ENCODE peak calls at places on chromosome 16, in ten cellular contexts. One of them, this sample, is unnamed. For H3K4me1, the result is how much of the 10 kb centered on the place peaks cover.

GRCh38 chr16:67881557-67882220 is 3.0 kb upstream of the NRN1L start:
- DNase-seq in psoas muscle: peak
- DNase-seq in PC-3: no peak
- DNase-seq in CD4-positive, alpha-beta memory T cell: no peak
- DNase-seq in upper lobe of right lung: no peak
- DNase-seq in endothelial cell of umbilical vein: no peak
- DNase-seq in GM23248: no peak
- DNase-seq in CD8-positive, alpha-beta T cell: no peak
- DNase-seq in foreskin keratinocyte: no peak
- DNase-seq in HCT116: no peak
- DNase-seq in this sample: no peak

GRCh38 chr16:11989238-11990160 is 13.0 kb downstream of the SNX29 start:
- DNase-seq in HCT116: no peak
- DNase-seq in psoas muscle: no peak
- DNase-seq in upper lobe of right lung: no peak
- DNase-seq in GM23248: no peak
- DNase-seq in endothelial cell of umbilical vein: no peak
- DNase-seq in CD4-positive, alpha-beta memory T cell: no peak
- DNase-seq in CD8-positive, alpha-beta T cell: no peak
- DNase-seq in foreskin keratinocyte: no peak
- DNase-seq in PC-3: no peak
- DNase-seq in this sample: no peak

GRCh38 chr16:83762141-83763024 is 45.4 kb upstream of the HSBP1 start:
- DNase-seq in psoas muscle: no peak
- DNase-seq in endothelial cell of umbilical vein: no peak
- DNase-seq in HCT116: no peak
- DNase-seq in CD4-positive, alpha-beta memory T cell: no peak
- DNase-seq in PC-3: no peak
- DNase-seq in CD8-positive, alpha-beta T cell: no peak
- DNase-seq in foreskin keratinocyte: no peak
- DNase-seq in upper lobe of right lung: no peak
- DNase-seq in GM23248: no peak
- DNase-seq in this sample: no peak

GRCh38 chr16:28317040-28317880 is 24.9 kb downstream of the SBK1 start:
- DNase-seq in GM23248: peak
- DNase-seq in HCT116: peak
- DNase-seq in psoas muscle: peak
- DNase-seq in upper lobe of right lung: peak
- DNase-seq in CD4-positive, alpha-beta memory T cell: peak
- DNase-seq in PC-3: peak
- DNase-seq in foreskin keratinocyte: no peak
- DNase-seq in CD8-positive, alpha-beta T cell: peak
- DNase-seq in endothelial cell of umbilical vein: peak
- DNase-seq in this sample: peak

GRCh38 chr16:22240023-22240697 is 34.1 kb downstream of the EEF2K start:
- DNase-seq in CD4-positive, alpha-beta memory T cell: no peak
- DNase-seq in HCT116: no peak
- DNase-seq in PC-3: no peak
- DNase-seq in CD8-positive, alpha-beta T cell: no peak
- DNase-seq in foreskin keratinocyte: no peak
- DNase-seq in GM23248: peak
- DNase-seq in endothelial cell of umbilical vein: no peak
- DNase-seq in psoas muscle: no peak
- DNase-seq in upper lobe of right lung: no peak
- DNase-seq in this sample: no peak

GRCh38 chr16:48434653-48435318 is 49.6 kb upstream of the SIAH1 start:
- DNase-seq in upper lobe of right lung: no peak
- DNase-seq in CD4-positive, alpha-beta memory T cell: no peak
- DNase-seq in CD8-positive, alpha-beta T cell: no peak
- DNase-seq in endothelial cell of umbilical vein: no peak
- DNase-seq in PC-3: no peak
- DNase-seq in foreskin keratinocyte: no peak
- DNase-seq in GM23248: peak
- DNase-seq in HCT116: no peak
- DNase-seq in psoas muscle: no peak
- DNase-seq in this sample: peak

GRCh38 chr16:84443166-84443802 is 61.2 kb downstream of the MEAK7 start:
- DNase-seq in upper lobe of right lung: peak
- DNase-seq in CD8-positive, alpha-beta T cell: no peak
- DNase-seq in GM23248: no peak
- DNase-seq in CD4-positive, alpha-beta memory T cell: no peak
- DNase-seq in PC-3: no peak
- DNase-seq in foreskin keratinocyte: no peak
- DNase-seq in psoas muscle: no peak
- DNase-seq in endothelial cell of umbilical vein: no peak
- DNase-seq in HCT116: no peak
- DNase-seq in this sample: no peak

GRCh38 chr16:50680907-50681885 is at the start of gene SNX20:
- DNase-seq in HCT116: no peak
- DNase-seq in psoas muscle: no peak
- DNase-seq in CD4-positive, alpha-beta memory T cell: peak
- DNase-seq in upper lobe of right lung: no peak
- DNase-seq in CD8-positive, alpha-beta T cell: peak
- DNase-seq in endothelial cell of umbilical vein: no peak
- DNase-seq in foreskin keratinocyte: no peak
- DNase-seq in PC-3: no peak
- DNase-seq in GM23248: no peak
- DNase-seq in this sample: peak

GRCh38 chr16:26454102-26454501 is 612.6 kb upstream of the C16orf82 start:
- DNase-seq in CD8-positive, alpha-beta T cell: no peak
- DNase-seq in endothelial cell of umbilical vein: no peak
- DNase-seq in upper lobe of right lung: no peak
- DNase-seq in CD4-positive, alpha-beta memory T cell: no peak
- DNase-seq in GM23248: peak
- DNase-seq in HCT116: no peak
- DNase-seq in psoas muscle: no peak
- DNase-seq in PC-3: peak
- DNase-seq in foreskin keratinocyte: peak
- DNase-seq in this sample: no peak

GRCh38 chr16:64983983-64984382 is 137.9 kb downstream of the CDH11 start:
- DNase-seq in HCT116: no peak
- DNase-seq in CD4-positive, alpha-beta memory T cell: no peak
- DNase-seq in upper lobe of right lung: no peak
- DNase-seq in GM23248: peak
- DNase-seq in PC-3: peak
- DNase-seq in foreskin keratinocyte: peak
- DNase-seq in endothelial cell of umbilical vein: peak
- DNase-seq in psoas muscle: no peak
- DNase-seq in CD8-positive, alpha-beta T cell: no peak
- DNase-seq in this sample: peak

GRCh38 chr16:82657786-82658185 is 31.0 kb downstream of the CDH13 start:
- DNase-seq in CD8-positive, alpha-beta T cell: no peak
- DNase-seq in foreskin keratinocyte: no peak
- DNase-seq in endothelial cell of umbilical vein: peak
- DNase-seq in HCT116: no peak
- DNase-seq in CD4-positive, alpha-beta memory T cell: no peak
- DNase-seq in PC-3: no peak
- DNase-seq in psoas muscle: no peak
- DNase-seq in GM23248: no peak
- DNase-seq in upper lobe of right lung: no peak
- DNase-seq in this sample: no peak

GRCh38 chr16:69544099-69544498 is 21.7 kb upstream of the NFAT5 start:
- DNase-seq in endothelial cell of umbilical vein: no peak
- DNase-seq in upper lobe of right lung: no peak
- DNase-seq in GM23248: no peak
- DNase-seq in CD4-positive, alpha-beta memory T cell: no peak
- DNase-seq in CD8-positive, alpha-beta T cell: no peak
- DNase-seq in foreskin keratinocyte: no peak
- DNase-seq in psoas muscle: no peak
- DNase-seq in PC-3: no peak
- DNase-seq in HCT116: no peak
- DNase-seq in this sample: no peak

GRCh38 chr16:74564451-74564984 is 42.4 kb downstream of the GLG1 start:
- DNase-seq in PC-3: no peak
- DNase-seq in endothelial cell of umbilical vein: no peak
- DNase-seq in upper lobe of right lung: no peak
- DNase-seq in CD4-positive, alpha-beta memory T cell: no peak
- DNase-seq in HCT116: no peak
- DNase-seq in CD8-positive, alpha-beta T cell: no peak
- DNase-seq in psoas muscle: no peak
- DNase-seq in foreskin keratinocyte: no peak
- DNase-seq in GM23248: no peak
- DNase-seq in this sample: no peak

GRCh38 chr16:74562117-74562516 is 44.8 kb downstream of the GLG1 start:
- DNase-seq in upper lobe of right lung: no peak
- DNase-seq in CD8-positive, alpha-beta T cell: no peak
- DNase-seq in CD4-positive, alpha-beta memory T cell: no peak
- DNase-seq in foreskin keratinocyte: no peak
- DNase-seq in endothelial cell of umbilical vein: no peak
- DNase-seq in PC-3: no peak
- DNase-seq in GM23248: peak
- DNase-seq in HCT116: no peak
- DNase-seq in psoas muscle: no peak
- DNase-seq in this sample: no peak

GRCh38 chr16:74567901-74568300 is 39.0 kb downstream of the GLG1 start:
- DNase-seq in upper lobe of right lung: no peak
- DNase-seq in PC-3: no peak
- DNase-seq in psoas muscle: no peak
- DNase-seq in GM23248: no peak
- DNase-seq in CD8-positive, alpha-beta T cell: no peak
- DNase-seq in CD4-positive, alpha-beta memory T cell: no peak
- DNase-seq in HCT116: no peak
- DNase-seq in endothelial cell of umbilical vein: no peak
- DNase-seq in foreskin keratinocyte: no peak
- DNase-seq in this sample: no peak

GRCh38 chr16:74563828-74564263 is 43.1 kb downstream of the GLG1 start:
- DNase-seq in CD8-positive, alpha-beta T cell: no peak
- DNase-seq in PC-3: peak
- DNase-seq in GM23248: peak
- DNase-seq in endothelial cell of umbilical vein: no peak
- DNase-seq in HCT116: peak
- DNase-seq in upper lobe of right lung: no peak
- DNase-seq in psoas muscle: peak
- DNase-seq in CD4-positive, alpha-beta memory T cell: no peak
- DNase-seq in foreskin keratinocyte: no peak
- DNase-seq in this sample: peak

DNA sequence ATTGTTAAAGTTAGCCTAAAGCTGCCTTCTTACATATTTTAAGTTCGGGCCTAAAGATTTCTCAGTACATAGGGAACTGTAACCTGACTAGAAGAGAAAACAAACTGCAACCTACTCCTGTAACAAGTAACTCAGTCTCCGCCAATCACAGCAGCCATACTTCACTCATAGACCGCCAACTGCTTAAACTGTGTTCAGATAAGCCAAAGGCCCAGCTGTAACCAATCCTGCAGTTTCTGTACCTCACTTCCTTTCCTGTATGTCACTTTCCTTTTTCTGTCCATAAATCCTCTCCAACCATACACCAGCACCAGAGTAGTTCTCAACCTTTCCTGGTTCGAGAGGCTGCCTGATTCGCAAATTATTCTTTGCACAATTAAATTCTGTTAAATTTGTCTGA is 41.5 kb downstream of the GLG1 start:
- DNase-seq in upper lobe of right lung: no peak
- DNase-seq in endothelial cell of umbilical vein: no peak
- DNase-seq in foreskin keratinocyte: no peak
- DNase-seq in psoas muscle: no peak
- DNase-seq in GM23248: no peak
- DNase-seq in CD4-positive, alpha-beta memory T cell: no peak
- DNase-seq in PC-3: no peak
- DNase-seq in CD8-positive, alpha-beta T cell: no peak
- DNase-seq in HCT116: no peak
- DNase-seq in this sample: no peak
- H3K4me1 ChIP-seq in upper lobe of right lung: under half
- H3K4me1 ChIP-seq in endothelial cell of umbilical vein: under half
- H3K4me1 ChIP-seq in foreskin keratinocyte: under half
- H3K4me1 ChIP-seq in psoas muscle: under half
- H3K4me1 ChIP-seq in GM23248: under half
- H3K4me1 ChIP-seq in CD4-positive, alpha-beta memory T cell: half or more
- H3K4me1 ChIP-seq in PC-3: under half
- H3K4me1 ChIP-seq in CD8-positive, alpha-beta T cell: half or more
- H3K4me1 ChIP-seq in HCT116: half or more
- H3K4me1 ChIP-seq in this sample: half or more

DNA sequence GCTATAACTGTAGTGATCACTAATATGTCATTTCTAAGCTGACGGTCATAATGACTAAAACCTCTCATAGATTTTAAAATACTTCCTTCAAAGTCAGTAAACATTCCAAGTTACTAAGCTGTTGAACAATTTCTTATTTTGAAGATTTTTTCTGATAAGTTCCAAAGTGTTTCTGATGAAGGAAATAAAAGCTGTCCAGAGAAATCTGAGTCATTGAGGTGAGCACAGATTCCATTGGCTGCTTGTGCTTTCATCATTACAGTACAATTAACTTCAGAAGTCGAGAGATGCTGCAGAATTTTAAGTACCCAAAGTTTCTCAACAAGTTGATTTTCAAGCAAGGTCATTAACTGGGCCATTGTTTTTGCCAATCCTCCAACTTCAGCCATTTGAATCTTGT is 23.9 kb downstream of the NLRC5 start:
- DNase-seq in HCT116: no peak
- DNase-seq in upper lobe of right lung: no peak
- DNase-seq in foreskin keratinocyte: peak
- DNase-seq in endothelial cell of umbilical vein: no peak
- DNase-seq in psoas muscle: no peak
- DNase-seq in CD4-positive, alpha-beta memory T cell: no peak
- DNase-seq in CD8-positive, alpha-beta T cell: no peak
- DNase-seq in GM23248: peak
- DNase-seq in PC-3: peak
- DNase-seq in this sample: no peak
- H3K27ac ChIP-seq in HCT116: peak
- H3K27ac ChIP-seq in upper lobe of right lung: no peak
- H3K27ac ChIP-seq in foreskin keratinocyte: no peak
- H3K27ac ChIP-seq in endothelial cell of umbilical vein: no peak
- H3K27ac ChIP-seq in psoas muscle: no peak
- H3K27ac ChIP-seq in CD4-positive, alpha-beta memory T cell: peak
- H3K27ac ChIP-seq in CD8-positive, alpha-beta T cell: no peak
- H3K27ac ChIP-seq in GM23248: peak
- H3K27ac ChIP-seq in PC-3: no peak
- H3K27ac ChIP-seq in this sample: no peak

DNA sequence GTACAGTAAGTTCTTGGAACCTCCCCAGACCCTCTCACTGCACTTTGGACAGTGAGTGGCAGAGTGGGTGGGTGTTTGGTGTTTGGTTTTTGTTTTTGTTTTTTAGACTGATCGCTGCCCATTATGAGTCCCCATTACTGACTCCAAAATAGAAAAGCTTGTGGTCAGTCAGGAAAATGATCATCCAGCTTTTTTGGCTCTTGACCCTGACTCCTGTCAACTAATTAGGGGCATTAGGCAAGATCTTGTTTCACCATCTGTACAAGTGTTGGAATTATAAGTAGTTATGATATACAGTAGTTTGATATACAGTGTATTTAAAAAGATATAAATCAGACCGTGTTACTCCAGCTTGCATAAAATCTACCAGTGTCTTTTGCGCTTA is 6.3 kb downstream of the LYRM1 start:
- DNase-seq in CD8-positive, alpha-beta T cell: no peak
- DNase-seq in HCT116: no peak
- DNase-seq in GM23248: no peak
- DNase-seq in PC-3: no peak
- DNase-seq in upper lobe of right lung: no peak
- DNase-seq in CD4-positive, alpha-beta memory T cell: no peak
- DNase-seq in psoas muscle: no peak
- DNase-seq in endothelial cell of umbilical vein: no peak
- DNase-seq in foreskin keratinocyte: no peak
- DNase-seq in this sample: no peak
- H3K4me1 ChIP-seq in CD8-positive, alpha-beta T cell: under half
- H3K4me1 ChIP-seq in HCT116: half or more
- H3K4me1 ChIP-seq in GM23248: half or more
- H3K4me1 ChIP-seq in PC-3: half or more
- H3K4me1 ChIP-seq in upper lobe of right lung: half or more
- H3K4me1 ChIP-seq in CD4-positive, alpha-beta memory T cell: under half
- H3K4me1 ChIP-seq in psoas muscle: under half
- H3K4me1 ChIP-seq in endothelial cell of umbilical vein: half or more
- H3K4me1 ChIP-seq in foreskin keratinocyte: half or more
- H3K4me1 ChIP-seq in this sample: half or more

GRCh38 chr16:88754912-88755744 is 29.9 kb downstream of the PIEZO1 start:
- DNase-seq in CD8-positive, alpha-beta T cell: no peak
- DNase-seq in PC-3: peak
- DNase-seq in upper lobe of right lung: no peak
- DNase-seq in CD4-positive, alpha-beta memory T cell: no peak
- DNase-seq in GM23248: peak
- DNase-seq in HCT116: no peak
- DNase-seq in foreskin keratinocyte: peak
- DNase-seq in psoas muscle: no peak
- DNase-seq in endothelial cell of umbilical vein: peak
- DNase-seq in this sample: no peak
- H3K27ac ChIP-seq in CD8-positive, alpha-beta T cell: no peak
- H3K27ac ChIP-seq in PC-3: peak
- H3K27ac ChIP-seq in upper lobe of right lung: no peak
- H3K27ac ChIP-seq in CD4-positive, alpha-beta memory T cell: no peak
- H3K27ac ChIP-seq in GM23248: peak
- H3K27ac ChIP-seq in HCT116: peak
- H3K27ac ChIP-seq in foreskin keratinocyte: no peak
- H3K27ac ChIP-seq in psoas muscle: no peak
- H3K27ac ChIP-seq in endothelial cell of umbilical vein: no peak
- H3K27ac ChIP-seq in this sample: no peak

This sample was measured in body of pancreas.